ENCODE peak calls at places on chromosomes 3 and 15, in eight cellular contexts. Z is PC-3, F is endothelial cell, J is dorsolateral prefrontal cortex, R is IMR-90, V is WTC11, U is heart left ventricle, X is neural crest cell. M is an unnamed sample.

GRCh38 chr15:95932676-95933075 is 397.8 kb upstream of the NR2F2 start:
- DNase-seq in Z (peak), F (no peak), J (no peak), R (peak), V (no peak), U (no peak), X (no peak), M (no peak)

GRCh38 chr15:68989876-68990754 is 24.4 kb upstream of the NOX5 start:
- DNase-seq in Z (no peak), F (no peak), J (no peak), R (no peak), V (no peak), U (no peak), X (no peak), M (peak)

GRCh38 chr3:193771011-193771697 is 178.1 kb downstream of the OPA1 start:
- DNase-seq in Z (no peak), F (no peak), J (no peak), R (no peak), V (no peak), U (no peak), X (no peak), M (peak)

GRCh38 chr15:85044251-85044853 is 62.7 kb downstream of the PDE8A start:
- DNase-seq in Z (peak), F (peak), J (peak), R (peak), V (peak), U (no peak), X (peak), M (no peak)

GRCh38 chr3:11632564-11632963 is 11.2 kb downstream of the VGLL4 start:
- DNase-seq in Z (no peak), F (no peak), J (no peak), R (no peak), V (no peak), U (no peak), X (no peak), M (no peak)

GRCh38 chr15:90859234-90860131 is 8.9 kb upstream of the FURIN start:
- DNase-seq in Z (no peak), F (no peak), J (no peak), R (no peak), V (no peak), U (no peak), X (no peak), M (no peak)

GRCh38 chr3:130897316-130897715 is 3.4 kb downstream of the ATP2C1 start:
- DNase-seq in Z (no peak), F (no peak), J (no peak), R (no peak), V (no peak), U (no peak), X (no peak), M (no peak)

GRCh38 chr3:46482632-46483311 is 15.0 kb upstream of the RTP3 start:
- DNase-seq in Z (peak), F (no peak), J (no peak), R (peak), V (no peak), U (no peak), X (no peak), M (no peak)

GRCh38 chr3:20401253-20401652 is 215.2 kb upstream of the SGO1 start:
- DNase-seq in Z (no peak), F (no peak), J (no peak), R (no peak), V (no peak), U (no peak), X (no peak), M (no peak)

GRCh38 chr3:9244495-9245183 is 4.8 kb downstream of the SRGAP3 start:
- DNase-seq in Z (no peak), F (no peak), J (no peak), R (no peak), V (no peak), U (no peak), X (no peak), M (no peak)

GRCh38 chr3:81554805-81555204 is 206.6 kb downstream of the GBE1 start:
- DNase-seq in Z (no peak), F (peak), J (no peak), R (peak), V (no peak), U (peak), X (no peak), M (no peak)

GRCh38 chr3:70526966-70527515 is 214.6 kb upstream of the MDFIC2 start:
- DNase-seq in Z (no peak), F (no peak), J (no peak), R (peak), V (no peak), U (no peak), X (no peak), M (no peak)

GRCh38 chr3:109115451-109115850 is 2.5 kb downstream of the MORC1 start:
- DNase-seq in Z (no peak), F (no peak), J (no peak), R (peak), V (no peak), U (no peak), X (no peak), M (no peak)

GRCh38 chr3:100254168-100254777 is 6.5 kb upstream of the TBC1D23 start:
- DNase-seq in Z (peak), F (peak), J (peak), R (peak), V (peak), U (peak), X (peak), M (no peak)

GRCh38 chr3:120622870-120623718 is 27.0 kb downstream of the NDUFB4 start:
- DNase-seq in Z (peak), F (no peak), J (no peak), R (peak), V (peak), U (no peak), X (peak), M (no peak)

GRCh38 chr15:37102315-37103021 is 2.1 kb upstream of the MEIS2 start:
- DNase-seq in Z (peak), F (peak), J (no peak), R (peak), V (peak), U (no peak), X (no peak), M (no peak)

GRCh38 chr3:114590309-114591047 is 296.6 kb downstream of the TIGIT start:
- DNase-seq in Z (no peak), F (no peak), J (no peak), R (no peak), V (no peak), U (no peak), X (no peak), M (no peak)

GRCh38 chr15:99556010-99556409 is 9.8 kb upstream of the MEF2A start:
- DNase-seq in Z (no peak), F (no peak), J (no peak), R (no peak), V (no peak), U (no peak), X (no peak), M (no peak)

GRCh38 chr15:92653836-92654524 is 1.6 kb downstream of the FAM174B start:
- DNase-seq in Z (peak), F (peak), J (peak), R (no peak), V (no peak), U (no peak), X (no peak), M (peak)

GRCh38 chr15:67067161-67067853 is 1.9 kb downstream of the SMAD3 start:
- DNase-seq in Z (no peak), F (peak), J (no peak), R (peak), V (peak), U (no peak), X (no peak), M (no peak)

GRCh38 chr15:67067930-67068542 is 2.6 kb downstream of the SMAD3 start:
- DNase-seq in Z (no peak), F (no peak), J (no peak), R (peak), V (no peak), U (no peak), X (no peak), M (no peak)

GRCh38 chr15:67064607-67065530 is 533 bp upstream of the SMAD3 start:
- DNase-seq in Z (peak), F (peak), J (no peak), R (no peak), V (peak), U (peak), X (peak), M (peak)

GRCh38 chr15:67065531-67066005 is at the start of gene SMAD3:
- DNase-seq in Z (peak), F (peak), J (peak), R (peak), V (peak), U (peak), X (peak), M (peak)

DNA sequence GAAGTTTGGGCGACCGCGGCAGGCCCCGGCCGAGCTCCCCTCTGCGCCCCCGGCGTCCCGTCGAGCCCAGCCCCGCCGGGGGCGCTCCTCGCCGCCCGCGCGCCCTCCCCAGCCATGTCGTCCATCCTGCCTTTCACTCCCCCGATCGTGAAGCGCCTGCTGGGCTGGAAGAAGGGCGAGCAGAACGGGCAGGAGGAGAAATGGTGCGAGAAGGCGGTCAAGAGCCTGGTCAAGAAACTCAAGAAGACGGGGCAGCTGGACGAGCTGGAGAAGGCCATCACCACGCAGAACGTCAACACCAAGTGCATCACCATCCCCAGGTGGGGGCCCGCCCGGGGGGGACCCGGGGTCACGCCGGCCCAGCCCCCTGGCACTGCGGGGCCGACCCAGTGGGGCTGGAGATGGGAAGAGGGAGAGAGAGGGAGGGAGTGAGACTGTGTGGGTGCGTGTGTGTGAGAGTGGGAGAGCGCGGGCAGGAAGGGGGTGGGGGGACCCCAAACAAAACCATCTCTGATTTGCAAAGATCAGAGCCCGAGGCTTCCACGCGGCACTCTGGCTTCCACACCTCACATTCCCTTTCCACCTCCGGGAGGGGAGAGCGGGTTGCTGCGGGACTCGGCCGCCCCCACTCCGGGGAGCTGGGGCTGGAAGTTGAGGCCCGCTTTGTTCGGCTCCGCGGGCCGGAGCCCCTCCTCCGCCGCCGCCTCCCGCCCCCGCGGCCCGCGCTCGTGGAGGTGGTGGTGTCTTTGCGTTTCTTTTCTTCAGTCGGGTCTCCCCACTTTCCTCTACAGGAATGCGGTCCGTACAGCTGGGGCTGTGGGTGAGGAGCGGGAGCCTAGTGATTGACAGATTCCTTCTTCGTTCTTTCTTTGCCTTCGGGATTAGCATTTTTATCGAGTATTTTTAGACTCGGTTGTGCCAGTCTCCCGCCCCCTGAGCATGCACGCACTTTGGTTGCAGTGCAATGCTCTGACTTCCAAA is 929 bp downstream of the SMAD3 start:
- DNase-seq in Z (no peak), F (peak), J (no peak), R (peak), V (no peak), U (no peak), X (peak), M (no peak)
- TF ChIP-seq CTCF in Z (no peak), F (no peak), J (no peak), R (no peak), V (no peak), U (no peak), X (no peak), M (no peak)

GRCh38 chr3:172726370-172726769 is 15.5 kb upstream of the NCEH1 start:
- DNase-seq in Z (no peak), F (no peak), J (no peak), R (peak), V (no peak), U (no peak), X (no peak), M (no peak)
- TF ChIP-seq CTCF in Z (no peak), F (no peak), J (no peak), R (no peak), V (no peak), U (no peak), X (no peak), M (no peak)

DNA sequence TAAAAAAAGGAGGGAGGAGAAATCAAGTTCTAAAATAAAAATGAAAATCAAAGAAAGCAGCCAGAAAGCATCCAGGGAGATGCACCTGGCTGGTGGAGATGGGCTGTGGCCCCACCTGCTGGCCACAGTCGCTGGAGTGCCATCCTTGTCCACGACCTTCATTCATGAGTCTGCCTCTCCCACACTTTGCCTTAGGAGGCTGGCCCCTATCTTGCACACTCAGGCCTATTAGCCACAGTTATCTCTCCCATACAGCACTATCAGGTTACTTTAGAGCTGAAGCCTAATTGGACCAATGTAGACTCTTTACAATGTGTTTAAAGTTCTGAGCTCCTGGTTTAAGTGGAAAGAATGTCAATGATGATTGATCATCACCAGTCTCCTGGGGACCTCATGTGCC is 392.0 kb upstream of the RORA start:
- DNase-seq in Z (peak), F (peak), J (peak), R (no peak), V (peak), U (no peak), X (peak), M (no peak)
- TF ChIP-seq CTCF in Z (peak), F (peak), J (peak), R (no peak), V (peak), U (no peak), X (peak), M (peak)

DNA sequence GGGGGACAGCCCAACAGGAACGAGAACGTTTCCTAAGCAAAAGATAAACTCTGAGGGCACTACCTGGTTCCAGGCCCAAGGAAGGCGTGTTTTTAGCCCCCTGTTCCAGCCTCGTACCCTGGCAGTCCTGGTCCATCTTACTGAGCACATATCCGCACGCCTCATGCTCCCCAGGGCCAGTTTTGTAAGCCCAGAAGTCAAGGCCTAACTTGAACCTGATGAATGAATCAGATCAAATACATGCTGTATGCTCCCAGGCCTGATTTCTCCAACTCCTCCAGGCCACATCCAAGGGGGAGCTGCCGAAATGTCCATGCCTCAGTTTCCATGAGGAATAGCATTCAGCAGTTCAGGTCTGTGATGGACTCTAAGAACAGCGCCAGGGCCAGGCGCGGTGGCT is 14.3 kb upstream of the DOCK3 start:
- DNase-seq in Z (no peak), F (no peak), J (no peak), R (no peak), V (peak), U (no peak), X (no peak), M (no peak)
- TF ChIP-seq CTCF in Z (no peak), F (no peak), J (no peak), R (no peak), V (no peak), U (no peak), X (no peak), M (no peak)

DNA sequence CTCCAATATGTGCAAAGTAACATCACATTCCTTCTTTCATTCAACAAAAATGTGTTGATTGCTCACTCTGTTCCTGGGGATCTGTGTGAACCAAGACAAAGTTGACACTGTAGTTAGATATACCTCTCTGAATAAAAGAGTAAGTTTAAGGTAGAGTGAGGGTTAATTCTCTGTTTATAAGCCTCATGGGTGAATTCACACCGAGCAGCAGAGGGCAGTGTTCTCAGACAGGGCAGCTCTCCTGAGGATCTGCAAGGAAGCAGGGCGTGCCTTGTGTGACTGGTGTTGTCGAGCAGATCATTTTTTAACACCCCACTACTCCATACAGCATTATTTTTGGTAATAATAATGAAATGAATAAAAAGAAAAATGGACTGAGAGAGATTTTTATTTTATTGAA is 34.4 kb downstream of the PAQR9 start:
- DNase-seq in Z (peak), F (peak), J (no peak), R (peak), V (peak), U (peak), X (no peak), M (no peak)
- TF ChIP-seq CTCF in Z (peak), F (peak), J (no peak), R (peak), V (peak), U (peak), X (peak), M (peak)

DNA sequence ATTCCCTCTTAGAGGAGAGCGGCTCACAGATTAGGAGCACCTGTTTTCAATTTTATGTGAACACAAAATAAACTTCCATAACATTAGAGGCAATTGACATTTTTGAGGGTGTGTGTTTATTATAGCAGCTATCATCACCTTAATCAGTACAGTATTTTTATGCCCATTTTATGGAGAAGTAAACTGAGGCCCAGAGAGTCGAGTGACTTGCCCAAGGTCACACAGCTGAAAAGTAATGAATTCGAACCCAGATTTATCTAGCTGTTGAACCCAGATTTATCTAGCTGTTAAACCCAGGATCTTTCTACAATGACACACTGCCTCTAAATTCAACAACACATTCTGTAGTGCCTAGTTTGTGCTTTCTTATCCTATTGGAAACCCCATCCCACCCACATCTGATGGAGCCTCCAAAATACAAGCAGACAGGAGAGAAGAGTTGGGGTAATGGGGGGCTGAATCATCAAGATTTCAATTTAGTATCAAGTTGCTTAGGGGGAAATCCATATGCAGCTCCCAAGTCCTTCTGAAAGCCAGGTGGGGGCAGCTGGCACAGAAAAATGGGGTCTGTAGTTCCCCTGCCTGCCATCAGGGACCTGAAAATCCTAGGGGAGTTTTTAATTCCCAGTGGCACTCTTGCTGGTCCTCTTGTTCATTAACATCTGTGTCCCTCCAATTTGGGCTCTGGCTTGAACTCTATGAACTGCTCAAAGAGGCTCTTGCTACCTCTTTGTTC is 50.4 kb upstream of the TRA2B start:
- DNase-seq in Z (no peak), F (no peak), J (no peak), R (no peak), V (no peak), U (no peak), X (no peak), M (no peak)
- TF ChIP-seq CTCF in Z (no peak), F (no peak), J (no peak), R (peak), V (no peak), U (no peak), X (peak), M (peak)

M was measured in osteocyte.